ENCODE peak calls at places on chromosomes 7 and 10, in eight cellular contexts. Q is activated T-helper 1 cell treated with anti-CD3 and anti-CD28 coated beads, Interleukin-12 subunit alpha, Interleukin-12 subunit beta, Interleukin-2, Interleukin-4 antibody, amounts not matched to agents 30 ng/mL and 10 ng/mL and 1 ng/mL, durations not matched to agents 14 hours and 24 hours and 36 hours; X is spleen; L is fibroblast of pulmonary artery; G is SJSA1; B is endodermal cell; S is astrocyte of the spinal cord; U is RPMI8226. Y is an unnamed sample.

GRCh38 chr10:124324856-124325657 is 93.7 kb downstream of the OAT start:
- DNase-seq in Q (no peak), X (peak), L (no peak), G (no peak), B (peak), S (no peak), U (no peak), Y (no peak)

GRCh38 chr10:66180651-66181318 is 745.1 kb upstream of the LRRTM3 start:
- DNase-seq in Q (peak), X (no peak), L (peak), G (peak), B (no peak), S (peak), U (peak), Y (peak)

GRCh38 chr10:114259825-114260224 is 20.8 kb downstream of the VWA2 start:
- DNase-seq in Q (no peak), X (peak), L (peak), G (no peak), B (no peak), S (no peak), U (no peak), Y (no peak)

GRCh38 chr10:119166564-119166963 is 1.1 kb upstream of the SFXN4 start:
- DNase-seq in Q (no peak), X (no peak), L (no peak), G (no peak), B (no peak), S (no peak), U (no peak), Y (no peak)

GRCh38 chr10:102208311-102209035 is 17.6 kb upstream of the ELOVL3 start:
- DNase-seq in Q (no peak), X (no peak), L (peak), G (no peak), B (no peak), S (no peak), U (no peak), Y (no peak)

GRCh38 chr7:74380720-74381119 is 73.0 kb upstream of the GTF2IRD1 start:
- DNase-seq in Q (no peak), X (no peak), L (no peak), G (no peak), B (peak), S (no peak), U (no peak), Y (no peak)

GRCh38 chr7:105600720-105601550 is 19.6 kb upstream of the EFCAB10 start:
- DNase-seq in Q (no peak), X (no peak), L (no peak), G (no peak), B (peak), S (no peak), U (no peak), Y (no peak)

GRCh38 chr10:93245772-93246171 is 172.1 kb downstream of the CYP26A1 start:
- DNase-seq in Q (no peak), X (no peak), L (no peak), G (no peak), B (no peak), S (no peak), U (no peak), Y (no peak)

GRCh38 chr7:137592232-137592896 is 248.8 kb upstream of the PTN start:
- DNase-seq in Q (no peak), X (no peak), L (peak), G (peak), B (peak), S (peak), U (peak), Y (no peak)

GRCh38 chr10:88971668-88972067 is 18.9 kb upstream of the FAS start:
- DNase-seq in Q (no peak), X (no peak), L (no peak), G (no peak), B (no peak), S (no peak), U (no peak), Y (no peak)

GRCh38 chr10:96212911-96213310 is 58.5 kb downstream of the BLNK start:
- DNase-seq in Q (no peak), X (no peak), L (no peak), G (no peak), B (no peak), S (no peak), U (no peak), Y (no peak)

GRCh38 chr10:62011558-62011957 is 110.1 kb downstream of the ARID5B start:
- DNase-seq in Q (no peak), X (no peak), L (no peak), G (no peak), B (no peak), S (no peak), U (no peak), Y (no peak)

GRCh38 chr10:130998642-130999041 is 312.9 kb downstream of the TCERG1L start:
- DNase-seq in Q (no peak), X (peak), L (no peak), G (no peak), B (no peak), S (no peak), U (no peak), Y (no peak)

GRCh38 chr10:23341004-23341403 is 3.6 kb downstream of the C10orf67 start:
- DNase-seq in Q (no peak), X (no peak), L (no peak), G (no peak), B (no peak), S (no peak), U (no peak), Y (no peak)

GRCh38 chr7:34133983-34134782 is 228.8 kb downstream of the BMPER start:
- DNase-seq in Q (no peak), X (no peak), L (peak), G (peak), B (peak), S (peak), U (peak), Y (no peak)

GRCh38 chr7:98301693-98302470 is 20.4 kb downstream of the BRI3 start:
- DNase-seq in Q (no peak), X (no peak), L (no peak), G (no peak), B (no peak), S (no peak), U (no peak), Y (no peak)

GRCh38 chr7:23347682-23348180 is 48.6 kb downstream of the MALSU1 start:
- DNase-seq in Q (no peak), X (no peak), L (peak), G (peak), B (no peak), S (peak), U (no peak), Y (no peak)

GRCh38 chr7:90621130-90621891 is 25.2 kb downstream of the CDK14 start:
- DNase-seq in Q (no peak), X (no peak), L (peak), G (no peak), B (no peak), S (no peak), U (no peak), Y (no peak)

GRCh38 chr7:36638586-36639265 is 85.6 kb downstream of the AOAH start:
- DNase-seq in Q (no peak), X (no peak), L (no peak), G (no peak), B (no peak), S (no peak), U (no peak), Y (no peak)

GRCh38 chr10:127577376-127577775 is 28.3 kb downstream of the NPS start:
- DNase-seq in Q (no peak), X (no peak), L (peak), G (no peak), B (no peak), S (peak), U (no peak), Y (no peak)

GRCh38 chr7:116197355-116197754 is 13.0 kb upstream of the TES start:
- DNase-seq in Q (no peak), X (no peak), L (no peak), G (no peak), B (no peak), S (no peak), U (no peak), Y (no peak)

GRCh38 chr7:114919587-114919986 is 2.3 kb upstream of the MDFIC start:
- DNase-seq in Q (no peak), X (no peak), L (no peak), G (no peak), B (no peak), S (no peak), U (no peak), Y (no peak)

GRCh38 chr10:5603848-5604170 is 62.6 kb downstream of the ASB13 start:
- DNase-seq in Q (no peak), X (no peak), L (no peak), G (no peak), B (no peak), S (no peak), U (no peak), Y (no peak)

GRCh38 chr7:50317221-50317678 is 12.7 kb downstream of the IKZF1 start:
- DNase-seq in Q (peak), X (no peak), L (no peak), G (no peak), B (no peak), S (no peak), U (no peak), Y (no peak)

GRCh38 chr10:81905161-81905560 is 30.2 kb downstream of the NRG3 start:
- DNase-seq in Q (no peak), X (no peak), L (no peak), G (no peak), B (no peak), S (no peak), U (no peak), Y (no peak)

GRCh38 chr10:79400567-79401004 is 44.8 kb downstream of the ZCCHC24 start:
- DNase-seq in Q (peak), X (peak), L (no peak), G (no peak), B (peak), S (no peak), U (peak), Y (no peak)

GRCh38 chr7:117023325-117023854 is 70.1 kb downstream of the ST7 start:
- DNase-seq in Q (no peak), X (no peak), L (no peak), G (no peak), B (no peak), S (no peak), U (no peak), Y (no peak)